ENCODE peak calls at places on chromosome 6, in four cellular contexts. A, U, T and N are unnamed samples.
A peak's percentile ranks its signal among the peaks of the same experiment; 100 is the strongest.

GRCh38 chr6:151359486-151359885 is 31.9 kb downstream of the ZBTB2 start:
- DNase-seq in T (no peak), U (no peak), A (no peak), N (no peak)

GRCh38 chr6:110013396-110013795 is 35.3 kb downstream of the GPR6 start:
- DNase-seq in T (no peak), A (no peak), U (no peak), N (no peak)

GRCh38 chr6:165692106-165692653 is 29.1 kb upstream of the PDE10A start:
- DNase-seq in T (no peak), A (no peak), U (no peak), N (no peak)

GRCh38 chr6:28648035-28648877 is 122.6 kb downstream of the GPX5 start:
- DNase-seq in T (no peak), A (peak; percentile 38), U (peak; percentile 38), N (peak; percentile 24)

GRCh38 chr6:130421567-130421966 is 55.8 kb downstream of the TMEM200A start:
- DNase-seq in T (no peak), A (no peak), U (no peak), N (no peak)

GRCh38 chr6:78908621-78909020 is 41.3 kb downstream of the IRAK1BP1 start:
- DNase-seq in U (no peak), T (no peak), A (no peak), N (no peak)

GRCh38 chr6:108755257-108756240 is 92.7 kb upstream of the ARMC2 start:
- DNase-seq in A (no peak), U (no peak), T (no peak), N (no peak)

GRCh38 chr6:132025468-132025867 is 74.3 kb upstream of the CCN2 start:
- DNase-seq in A (no peak), T (no peak), U (no peak), N (no peak)

GRCh38 chr6:28838289-28838633 is 85.5 kb downstream of the TRIM27 start:
- DNase-seq in A (peak; percentile 77), T (peak; percentile 32), U (no peak), N (peak; percentile 59)

GRCh38 chr6:41651246-41651961 is 13.1 kb downstream of the MDFI start:
- DNase-seq in A (no peak), U (no peak), T (no peak), N (no peak)

GRCh38 chr6:20717743-20718142 is 183.5 kb downstream of the CDKAL1 start:
- DNase-seq in U (no peak), T (no peak), A (no peak), N (no peak)

GRCh38 chr6:138805431-138805830 is 9.5 kb downstream of the ECT2L start:
- DNase-seq in U (no peak), T (no peak), A (no peak), N (no peak)

GRCh38 chr6:131250121-131250520 is 114.9 kb downstream of the AKAP7 start:
- DNase-seq in U (no peak), A (peak; percentile 58), T (peak; percentile 35), N (no peak)

GRCh38 chr6:125597411-125598253 is 151.8 kb upstream of the HEY2 start:
- DNase-seq in U (no peak), A (no peak), T (no peak), N (no peak)

GRCh38 chr6:41894366-41895299 is 542 bp downstream of the USP49 start:
- DNase-seq in T (no peak), A (no peak), U (no peak), N (no peak)

GRCh38 chr6:136791296-136792065 is 796 bp downstream of the MAP3K5 start:
- DNase-seq in T (peak; percentile 74), A (peak; percentile 73), U (peak; percentile 7), N (peak; percentile 31)

GRCh38 chr6:154868143-154868594 is 126.9 kb upstream of the TIAM2 start:
- DNase-seq in T (no peak), U (peak; percentile 35), A (no peak), N (no peak)

GRCh38 chr6:7431241-7431593 is 41.6 kb downstream of the RIOK1 start:
- DNase-seq in U (no peak), T (no peak), A (no peak), N (no peak)

GRCh38 chr6:1253816-1254215 is 58.1 kb upstream of the FOXQ1 start:
- DNase-seq in T (no peak), U (no peak), A (no peak), N (no peak)

GRCh38 chr6:104595315-104595820 is 264.4 kb downstream of the HACE1 start:
- DNase-seq in T (no peak), U (no peak), A (no peak), N (no peak)

GRCh38 chr6:81751388-81752083 is 945 bp downstream of the TENT5A start:
- DNase-seq in U (peak; percentile 2), A (peak; percentile 67), T (peak; percentile 43), N (peak; percentile 25)

GRCh38 chr6:148835920-148836441 is 89.2 kb downstream of the UST start:
- DNase-seq in T (no peak), A (no peak), U (no peak), N (no peak)

GRCh38 chr6:41374618-41375590 is 39.5 kb downstream of the NCR2 start:
- DNase-seq in T (no peak), U (no peak), A (no peak), N (no peak)

GRCh38 chr6:160388922-160389321 is 40.7 kb downstream of the SLC22A3 start:
- DNase-seq in U (no peak), A (no peak), T (no peak), N (no peak)

GRCh38 chr6:113458368-113459010 is 398.7 kb upstream of the MARCKS start:
- DNase-seq in U (no peak), T (no peak), A (no peak), N (no peak)

GRCh38 chr6:105113422-105113821 is 66.4 kb downstream of the POPDC3 start:
- DNase-seq in U (no peak), A (no peak), T (no peak), N (no peak)

GRCh38 chr6:28811873-28812272 is 111.9 kb downstream of the TRIM27 start:
- DNase-seq in T (no peak), A (no peak), U (no peak), N (no peak)

GRCh38 chr6:90000864-90001731 is 106.8 kb downstream of the GJA10 start:
- DNase-seq in A (no peak), U (no peak), T (no peak), N (no peak)

GRCh38 chr6:42984924-42985475 is 630 bp downstream of the PPP2R5D start:
- DNase-seq in U (no peak), T (no peak), A (no peak), N (no peak)

GRCh38 chr6:166750125-166750793 is 123.2 kb upstream of the RPS6KA2 start:
- DNase-seq in A (no peak), U (no peak), T (no peak), N (no peak)
- H3K4me3 ChIP-seq in A (no peak overlapping the region), U (no peak overlapping the region), T (no peak overlapping the region), N (no peak overlapping the region)

GRCh38 chr6:56538851-56539250 is 103.8 kb downstream of the DST start:
- DNase-seq in T (no peak), U (no peak), A (no peak), N (no peak)
- H3K4me3 ChIP-seq in T (peak overlapping the region; percentile 1), U (no peak overlapping the region), A (peak overlapping the region; percentile 0), N (no peak overlapping the region)

GRCh38 chr6:32666420-32667300 is at the start of gene HLA-DQB1:
- DNase-seq in A (no peak), U (peak; percentile 1), T (peak; percentile 63), N (peak; percentile 70)

GRCh38 chr6:32664354-32664753 is 2.1 kb downstream of the HLA-DQB1 start:
- DNase-seq in T (no peak), A (no peak), U (no peak), N (no peak)

GRCh38 chr6:32665621-32666140 is 776 bp downstream of the HLA-DQB1 start:
- DNase-seq in A (no peak), T (no peak), U (no peak), N (no peak)

GRCh38 chr6:32662836-32663235 is 3.6 kb downstream of the HLA-DQB1 start:
- DNase-seq in U (no peak), A (no peak), T (no peak), N (no peak)

DNA sequence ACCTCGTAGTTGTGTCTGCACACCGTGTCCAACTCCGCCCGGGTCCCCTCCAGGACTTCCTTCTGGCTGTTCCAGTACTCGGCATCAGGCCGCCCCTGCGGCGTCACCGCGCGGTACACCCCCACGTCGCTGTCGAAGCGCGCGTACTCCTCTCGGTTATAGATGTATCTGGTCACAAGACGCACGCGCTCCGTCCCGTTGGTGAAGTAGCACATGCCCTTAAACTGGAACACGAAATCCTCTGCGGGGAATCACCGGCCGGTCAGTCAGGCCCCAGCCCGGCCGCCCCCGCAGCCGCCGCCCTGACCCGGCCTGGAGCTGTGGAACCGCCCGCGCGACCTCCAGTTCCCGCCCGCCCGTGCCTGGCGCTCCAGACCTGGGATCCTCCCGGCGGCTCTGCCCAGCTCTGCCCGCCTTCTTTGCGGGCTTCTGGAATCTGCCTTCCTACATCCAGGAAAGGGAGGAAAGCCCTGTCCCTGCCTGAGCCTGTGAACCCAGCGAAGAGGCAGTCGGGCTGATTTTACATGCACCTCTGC is 1.6 kb downstream of the HLA-DQB1 start:
- DNase-seq in T (no peak), A (no peak), U (no peak), N (peak; percentile 74)
- H3K4me3 ChIP-seq in T (no peak overlapping the region), A (no peak overlapping the region), U (no peak overlapping the region), N (peak overlapping the region; percentile 52)

GRCh38 chr6:158060447-158061360 is 79.0 kb downstream of the SYNJ2 start:
- DNase-seq in U (peak; percentile 46), T (peak; percentile 31), A (peak; percentile 86), N (peak; percentile 39)
- H3K4me3 ChIP-seq in U (no peak overlapping the region), T (no peak overlapping the region), A (no peak overlapping the region), N (no peak overlapping the region)

DNA sequence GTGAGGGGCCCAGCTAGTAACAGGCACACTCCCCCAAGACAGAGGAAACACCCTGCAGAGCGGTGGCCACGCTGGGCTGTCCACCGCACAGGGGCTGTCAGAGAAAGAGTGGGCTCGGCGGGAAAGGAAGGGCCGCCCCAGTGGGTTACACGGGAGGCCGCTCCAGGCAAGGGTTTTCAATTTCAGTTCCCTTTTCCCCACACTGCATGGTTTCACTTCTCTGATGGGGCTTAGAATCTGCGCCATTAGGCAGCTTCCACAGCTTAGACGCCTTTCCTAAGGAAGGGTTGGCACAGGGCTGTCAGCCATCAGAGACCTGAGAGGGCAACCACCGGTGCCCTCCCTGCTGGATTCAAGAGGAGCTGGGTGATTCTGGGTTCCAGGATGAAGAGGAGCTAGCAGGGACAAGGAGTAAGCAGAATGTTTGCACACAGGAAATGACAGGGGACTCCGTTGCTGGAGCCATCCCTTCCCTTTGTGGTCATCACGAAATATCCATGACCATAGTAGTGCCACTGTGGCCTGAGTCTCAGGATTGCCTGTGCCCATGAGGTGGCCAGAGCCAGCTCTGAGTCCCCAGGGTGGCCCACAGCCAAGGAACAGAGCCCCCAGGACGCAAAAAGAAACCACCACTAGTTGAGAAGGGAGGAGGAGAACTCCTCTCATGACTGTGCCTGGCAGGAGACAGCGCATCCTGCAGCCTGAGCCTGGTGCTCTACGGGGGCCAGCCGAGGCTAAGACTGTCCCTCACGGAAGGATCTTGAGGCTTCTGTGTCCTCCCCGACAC is 282.6 kb downstream of the NRN1 start:
- DNase-seq in U (no peak), A (no peak), T (peak; percentile 77), N (no peak)
- H3K4me3 ChIP-seq in U (no peak overlapping the region), A (no peak overlapping the region), T (no peak overlapping the region), N (no peak overlapping the region)